ENCODE peak calls at places on chromosomes 5 and 9, in ten cellular contexts. A is kidney; S is fibroblast of gingiva; C is fibroblast of the aortic adventitia; T is small intestine; I is stimulated activated naive CD4-positive, alpha-beta T cell treated with Interleukin-2 at 50 U/mL for 16 hours; U is mesothelial cell of epicardium; O is tibial artery; E is effector memory CD8-positive, alpha-beta T cell; W is cardiac muscle cell. K is an unnamed sample.

GRCh38 chr9:23220171-23220570 is 605.9 kb downstream of the ELAVL2 start:
- DNase-seq in A (no peak), S (no peak), C (no peak), T (no peak), I (no peak), U (no peak), O (no peak), E (no peak), W (no peak), K (no peak)

GRCh38 chr5:101390317-101390908 is 487.3 kb upstream of the ST8SIA4 start:
- DNase-seq in A (no peak), S (peak; percentile 32), C (peak; percentile 57), T (peak; percentile 17), I (no peak), U (no peak), O (no peak), E (no peak), W (peak; percentile 64), K (no peak)

GRCh38 chr9:128771094-128771721 is 519 bp downstream of the ZER1 start:
- DNase-seq in A (no peak), S (no peak), C (peak; percentile 15), T (peak; percentile 69), I (no peak), U (no peak), O (no peak), E (peak; percentile 22), W (peak; percentile 33), K (no peak)

GRCh38 chr9:127463891-127464290 is 12.6 kb downstream of the LRSAM1 start:
- DNase-seq in A (no peak), S (no peak), C (peak; percentile 45), T (no peak), I (no peak), U (no peak), O (no peak), E (no peak), W (peak; percentile 37), K (no peak)

GRCh38 chr5:146076028-146076427 is 29.3 kb downstream of the PLAC8L1 start:
- DNase-seq in A (no peak), S (no peak), C (no peak), T (peak; percentile 64), I (no peak), U (no peak), O (no peak), E (no peak), W (no peak), K (no peak)

GRCh38 chr5:79845448-79846197 is 145.4 kb downstream of the MTX3 start:
- DNase-seq in A (no peak), S (peak; percentile 88), C (peak; percentile 93), T (no peak), I (no peak), U (no peak), O (no peak), E (no peak), W (peak; percentile 48), K (no peak)

GRCh38 chr5:73975855-73976254 is 349.9 kb downstream of the ARHGEF28 start:
- DNase-seq in A (no peak), S (no peak), C (no peak), T (no peak), I (no peak), U (no peak), O (no peak), E (no peak), W (no peak), K (no peak)

GRCh38 chr5:159018855-159019254 is 80.9 kb downstream of the EBF1 start:
- DNase-seq in A (no peak), S (peak; percentile 52), C (no peak), T (no peak), I (no peak), U (no peak), O (no peak), E (no peak), W (no peak), K (no peak)

GRCh38 chr5:123874600-123875201 is 362.7 kb downstream of the CSNK1G3 start:
- DNase-seq in A (no peak), S (no peak), C (peak; percentile 9), T (peak; percentile 3), I (no peak), U (no peak), O (no peak), E (no peak), W (peak; percentile 90), K (no peak)

GRCh38 chr5:95925939-95926338 is 35.7 kb downstream of the ELL2 start:
- DNase-seq in A (no peak), S (no peak), C (no peak), T (no peak), I (no peak), U (no peak), O (no peak), E (no peak), W (no peak), K (no peak)

GRCh38 chr9:38376266-38376665 is 16.2 kb upstream of the ALDH1B1 start:
- DNase-seq in A (no peak), S (no peak), C (no peak), T (no peak), I (no peak), U (no peak), O (no peak), E (no peak), W (no peak), K (no peak)